ENCODE peak calls at places on chromosomes 5 and 9, in six cellular contexts. One of them, this sample, is unnamed.

GRCh38 chr9:34037626-34038025 is 11.1 kb downstream of the UBAP2 start:
- DNase-seq in stimulated activated naive CD8-positive, alpha-beta T cell treated with anti-CD3 and anti-CD28 coated beads, Interleukin-15, Interleukin-2, amounts not matched to agents 100 U/mL and 50 U/mL, for 24 hours: no peak
- DNase-seq in colonic mucosa: no peak
- DNase-seq in Caki2: no peak
- DNase-seq in T follicular helper cell: no peak
- DNase-seq in kidney: no peak
- DNase-seq in this sample: no peak

GRCh38 chr9:14911046-14911445 is 818 bp upstream of the FREM1 start:
- DNase-seq in stimulated activated naive CD8-positive, alpha-beta T cell treated with anti-CD3 and anti-CD28 coated beads, Interleukin-15, Interleukin-2, amounts not matched to agents 100 U/mL and 50 U/mL, for 24 hours: no peak
- DNase-seq in colonic mucosa: no peak
- DNase-seq in Caki2: no peak
- DNase-seq in T follicular helper cell: no peak
- DNase-seq in kidney: no peak
- DNase-seq in this sample: no peak

GRCh38 chr5:120499876-120500275 is 35.8 kb downstream of the PRR16 start:
- DNase-seq in stimulated activated naive CD8-positive, alpha-beta T cell treated with anti-CD3 and anti-CD28 coated beads, Interleukin-15, Interleukin-2, amounts not matched to agents 100 U/mL and 50 U/mL, for 24 hours: no peak
- DNase-seq in colonic mucosa: no peak
- DNase-seq in Caki2: no peak
- DNase-seq in T follicular helper cell: no peak
- DNase-seq in kidney: no peak
- DNase-seq in this sample: no peak

GRCh38 chr5:96509313-96509712 is 76.3 kb upstream of the PCSK1 start:
- DNase-seq in stimulated activated naive CD8-positive, alpha-beta T cell treated with anti-CD3 and anti-CD28 coated beads, Interleukin-15, Interleukin-2, amounts not matched to agents 100 U/mL and 50 U/mL, for 24 hours: no peak
- DNase-seq in colonic mucosa: no peak
- DNase-seq in Caki2: no peak
- DNase-seq in T follicular helper cell: no peak
- DNase-seq in kidney: no peak
- DNase-seq in this sample: no peak

GRCh38 chr9:131330814-131331600 is 41.5 kb downstream of the PLPP7 start:
- DNase-seq in stimulated activated naive CD8-positive, alpha-beta T cell treated with anti-CD3 and anti-CD28 coated beads, Interleukin-15, Interleukin-2, amounts not matched to agents 100 U/mL and 50 U/mL, for 24 hours: no peak
- DNase-seq in colonic mucosa: no peak
- DNase-seq in Caki2: no peak
- DNase-seq in T follicular helper cell: no peak
- DNase-seq in kidney: peak
- DNase-seq in this sample: no peak

GRCh38 chr9:136255166-136255538 is 9.5 kb upstream of the QSOX2 start:
- DNase-seq in stimulated activated naive CD8-positive, alpha-beta T cell treated with anti-CD3 and anti-CD28 coated beads, Interleukin-15, Interleukin-2, amounts not matched to agents 100 U/mL and 50 U/mL, for 24 hours: peak
- DNase-seq in colonic mucosa: no peak
- DNase-seq in Caki2: no peak
- DNase-seq in T follicular helper cell: no peak
- DNase-seq in kidney: peak
- DNase-seq in this sample: no peak

GRCh38 chr9:30925635-30926034 is 1458.8 kb upstream of the ACO1 start:
- DNase-seq in stimulated activated naive CD8-positive, alpha-beta T cell treated with anti-CD3 and anti-CD28 coated beads, Interleukin-15, Interleukin-2, amounts not matched to agents 100 U/mL and 50 U/mL, for 24 hours: no peak
- DNase-seq in colonic mucosa: no peak
- DNase-seq in Caki2: no peak
- DNase-seq in T follicular helper cell: no peak
- DNase-seq in kidney: no peak
- DNase-seq in this sample: no peak

GRCh38 chr5:33795532-33795931 is 96.3 kb downstream of the ADAMTS12 start:
- DNase-seq in stimulated activated naive CD8-positive, alpha-beta T cell treated with anti-CD3 and anti-CD28 coated beads, Interleukin-15, Interleukin-2, amounts not matched to agents 100 U/mL and 50 U/mL, for 24 hours: no peak
- DNase-seq in colonic mucosa: no peak
- DNase-seq in Caki2: no peak
- DNase-seq in T follicular helper cell: no peak
- DNase-seq in kidney: no peak
- DNase-seq in this sample: no peak

GRCh38 chr5:121660142-121660541 is 191.5 kb upstream of the FTMT start:
- DNase-seq in stimulated activated naive CD8-positive, alpha-beta T cell treated with anti-CD3 and anti-CD28 coated beads, Interleukin-15, Interleukin-2, amounts not matched to agents 100 U/mL and 50 U/mL, for 24 hours: no peak
- DNase-seq in colonic mucosa: no peak
- DNase-seq in Caki2: no peak
- DNase-seq in T follicular helper cell: no peak
- DNase-seq in kidney: peak
- DNase-seq in this sample: no peak

GRCh38 chr9:9950813-9951212 is 662.0 kb downstream of the PTPRD start:
- DNase-seq in stimulated activated naive CD8-positive, alpha-beta T cell treated with anti-CD3 and anti-CD28 coated beads, Interleukin-15, Interleukin-2, amounts not matched to agents 100 U/mL and 50 U/mL, for 24 hours: no peak
- DNase-seq in colonic mucosa: no peak
- DNase-seq in Caki2: no peak
- DNase-seq in T follicular helper cell: no peak
- DNase-seq in kidney: no peak
- DNase-seq in this sample: no peak

GRCh38 chr5:75265731-75266130 is 29.1 kb upstream of the ANKRD31 start:
- DNase-seq in stimulated activated naive CD8-positive, alpha-beta T cell treated with anti-CD3 and anti-CD28 coated beads, Interleukin-15, Interleukin-2, amounts not matched to agents 100 U/mL and 50 U/mL, for 24 hours: no peak
- DNase-seq in colonic mucosa: no peak
- DNase-seq in Caki2: peak
- DNase-seq in T follicular helper cell: no peak
- DNase-seq in kidney: no peak
- DNase-seq in this sample: no peak

GRCh38 chr5:71744009-71744792 is 25.1 kb downstream of the CARTPT start:
- DNase-seq in stimulated activated naive CD8-positive, alpha-beta T cell treated with anti-CD3 and anti-CD28 coated beads, Interleukin-15, Interleukin-2, amounts not matched to agents 100 U/mL and 50 U/mL, for 24 hours: no peak
- DNase-seq in colonic mucosa: peak
- DNase-seq in Caki2: no peak
- DNase-seq in T follicular helper cell: no peak
- DNase-seq in kidney: no peak
- DNase-seq in this sample: no peak

GRCh38 chr5:43874772-43875171 is 271.8 kb downstream of the NNT start:
- DNase-seq in stimulated activated naive CD8-positive, alpha-beta T cell treated with anti-CD3 and anti-CD28 coated beads, Interleukin-15, Interleukin-2, amounts not matched to agents 100 U/mL and 50 U/mL, for 24 hours: no peak
- DNase-seq in colonic mucosa: no peak
- DNase-seq in Caki2: no peak
- DNase-seq in T follicular helper cell: no peak
- DNase-seq in kidney: no peak
- DNase-seq in this sample: no peak

GRCh38 chr9:7879551-7880245 is 80.1 kb upstream of the DMAC1 start:
- DNase-seq in stimulated activated naive CD8-positive, alpha-beta T cell treated with anti-CD3 and anti-CD28 coated beads, Interleukin-15, Interleukin-2, amounts not matched to agents 100 U/mL and 50 U/mL, for 24 hours: peak
- DNase-seq in colonic mucosa: no peak
- DNase-seq in Caki2: peak
- DNase-seq in T follicular helper cell: no peak
- DNase-seq in kidney: peak
- DNase-seq in this sample: no peak

GRCh38 chr5:91535508-91535907 is 152.4 kb upstream of the ARRDC3 start:
- DNase-seq in stimulated activated naive CD8-positive, alpha-beta T cell treated with anti-CD3 and anti-CD28 coated beads, Interleukin-15, Interleukin-2, amounts not matched to agents 100 U/mL and 50 U/mL, for 24 hours: no peak
- DNase-seq in colonic mucosa: no peak
- DNase-seq in Caki2: no peak
- DNase-seq in T follicular helper cell: no peak
- DNase-seq in kidney: no peak
- DNase-seq in this sample: no peak

This sample was measured in brain pericyte.